ENCODE peak calls at places on chromosomes 1 and 21, in four cellular contexts. A, K, M and S are unnamed samples.

GRCh38 chr1:112509005-112509659 is 367 bp downstream of the WNT2B start:
- DNase-seq in M (no peak), A (no peak), K (no peak), S (no peak)

GRCh38 chr1:99728494-99729235 is 37.8 kb downstream of the FRRS1 start:
- DNase-seq in A (no peak), M (peak; percentile 31), K (peak; percentile 26), S (peak; percentile 41)

GRCh38 chr1:69572921-69573320 is 5.2 kb downstream of the LRRC7 start:
- DNase-seq in A (no peak), M (no peak), K (no peak), S (no peak)

GRCh38 chr1:78836736-78837135 is 169.8 kb downstream of the ADGRL4 start:
- DNase-seq in M (peak; percentile 28), K (peak; percentile 25), A (no peak), S (peak; percentile 51)

GRCh38 chr1:43933386-43934278 is at the start of gene ARTN:
- DNase-seq in A (peak; percentile 62), M (peak; percentile 35), K (peak; percentile 6), S (no peak)

GRCh38 chr1:175287377-175287776 is 94.8 kb upstream of the KIAA0040 start:
- DNase-seq in M (no peak), A (no peak), K (no peak), S (no peak)

GRCh38 chr21:42557420-42557819 is 43.8 kb downstream of the SLC37A1 start:
- DNase-seq in K (no peak), M (no peak), A (no peak), S (no peak)

GRCh38 chr21:31348188-31348587 is 4.1 kb upstream of the TIAM1 start:
- DNase-seq in A (peak; percentile 68), M (no peak), K (no peak), S (no peak)

GRCh38 chr1:35287807-35288640 is 19.5 kb downstream of the ZMYM4 start:
- DNase-seq in K (peak; percentile 66), A (no peak), M (peak; percentile 77), S (peak; percentile 66)